ENCODE peak calls at places on chromosome 9, in eight cellular contexts. D is heart left ventricle, F is IMR-90, T is HCT116, X is body of pancreas, L is breast epithelium, A is H1, J is tibial nerve. V is an unnamed sample.

GRCh38 chr9:8256880-8257279 is 457.3 kb upstream of the DMAC1 start:
- DNase-seq in J (no peak), X (no peak), T (no peak), D (no peak), A (no peak), F (no peak), L (no peak), V (no peak)

GRCh38 chr9:106964329-106964728 is 101.4 kb downstream of the ZNF462 start:
- DNase-seq in T (no peak), A (no peak), X (no peak), L (no peak), F (no peak), D (no peak), J (no peak), V (no peak)

GRCh38 chr9:98658965-98659364 is 49.8 kb downstream of the GABBR2 start:
- DNase-seq in T (no peak), J (no peak), D (no peak), A (no peak), F (peak; percentile 87), L (no peak), X (no peak), V (no peak)

GRCh38 chr9:121612511-121612998 is 38.9 kb upstream of the DAB2IP start:
- DNase-seq in J (no peak), D (peak; percentile 46), F (no peak), L (no peak), A (no peak), X (no peak), T (no peak), V (no peak)

GRCh38 chr9:136339173-136339957 is 12.0 kb downstream of the GPSM1 start:
- DNase-seq in J (peak; percentile 53), F (peak; percentile 53), L (peak; percentile 73), X (peak; percentile 92), T (no peak), A (no peak), D (peak; percentile 74), V (peak; percentile 85)

GRCh38 chr9:79028101-79028500 is 543.7 kb upstream of the TLE4 start:
- DNase-seq in X (no peak), A (no peak), F (peak; percentile 73), J (no peak), L (no peak), T (no peak), D (no peak), V (no peak)

GRCh38 chr9:70409280-70409679 is 5.2 kb downstream of the KLF9 start:
- DNase-seq in J (no peak), F (no peak), D (no peak), T (no peak), L (no peak), X (no peak), A (no peak), V (no peak)

GRCh38 chr9:21994526-21994995 is at the start of gene CDKN2B-AS1:
- DNase-seq in T (peak; percentile 65), X (peak; percentile 50), L (no peak), A (no peak), J (no peak), D (peak; percentile 37), F (peak; percentile 76), V (peak; percentile 65)

GRCh38 chr9:89929721-89930480 is 325.1 kb downstream of the GADD45G start:
- DNase-seq in D (peak; percentile 49), J (peak; percentile 39), A (no peak), L (no peak), X (no peak), F (peak; percentile 24), T (no peak), V (no peak)

GRCh38 chr9:8799231-8800014 is 999.8 kb upstream of the DMAC1 start:
- DNase-seq in L (no peak), F (no peak), A (no peak), X (no peak), J (no peak), T (no peak), D (no peak), V (no peak)

GRCh38 chr9:69674741-69675438 is 2.7 kb upstream of the APBA1 start:
- DNase-seq in X (no peak), A (no peak), L (no peak), D (no peak), J (no peak), F (peak; percentile 94), T (no peak), V (no peak)

GRCh38 chr9:74570879-74571512 is 73.9 kb downstream of the RORB start:
- DNase-seq in F (peak; percentile 40), A (no peak), T (peak; percentile 16), X (peak; percentile 32), L (no peak), D (no peak), J (peak; percentile 10), V (no peak)

GRCh38 chr9:26947736-26948135 is 694 bp upstream of the PLAA start:
- DNase-seq in T (no peak), A (no peak), F (no peak), D (no peak), X (no peak), J (no peak), L (no peak), V (no peak)

GRCh38 chr9:26892251-26893029 is at the start of gene CAAP1:
- DNase-seq in A (peak; percentile 65), F (peak; percentile 92), X (peak; percentile 95), L (peak; percentile 90), J (peak; percentile 80), D (peak; percentile 97), T (peak; percentile 84), V (peak; percentile 97)

GRCh38 chr9:114583371-114583770 is 4.2 kb upstream of the ATP6V1G1 start:
- DNase-seq in J (no peak), X (no peak), D (no peak), T (no peak), A (peak; percentile 44), F (no peak), L (no peak), V (no peak)

GRCh38 chr9:8447618-8448017 is 648.0 kb upstream of the DMAC1 start:
- DNase-seq in T (no peak), J (no peak), X (no peak), F (no peak), D (no peak), L (no peak), A (no peak), V (no peak)

GRCh38 chr9:8679405-8679951 is 879.9 kb upstream of the DMAC1 start:
- DNase-seq in A (no peak), F (no peak), L (no peak), D (no peak), J (no peak), T (no peak), X (no peak), V (no peak)

GRCh38 chr9:22201256-22201655 is 192.2 kb upstream of the CDKN2B start:
- DNase-seq in L (no peak), X (no peak), A (no peak), F (no peak), D (no peak), J (no peak), T (no peak), V (no peak)

GRCh38 chr9:116096046-116096445 is 57.5 kb upstream of the PAPPA start:
- DNase-seq in L (no peak), T (no peak), J (no peak), A (no peak), X (no peak), F (peak; percentile 38), D (no peak), V (no peak)

GRCh38 chr9:94780516-94780950 is 54.0 kb downstream of the AOPEP start:
- DNase-seq in J (no peak), F (no peak), X (peak; percentile 73), T (no peak), D (peak; percentile 75), L (no peak), A (no peak), V (no peak)
- TF ChIP-seq POLR2A in J (no peak), F (no peak), X (no peak), T (no peak), D (peak; percentile 37), L (no peak), A (no peak), V (no peak)

DNA sequence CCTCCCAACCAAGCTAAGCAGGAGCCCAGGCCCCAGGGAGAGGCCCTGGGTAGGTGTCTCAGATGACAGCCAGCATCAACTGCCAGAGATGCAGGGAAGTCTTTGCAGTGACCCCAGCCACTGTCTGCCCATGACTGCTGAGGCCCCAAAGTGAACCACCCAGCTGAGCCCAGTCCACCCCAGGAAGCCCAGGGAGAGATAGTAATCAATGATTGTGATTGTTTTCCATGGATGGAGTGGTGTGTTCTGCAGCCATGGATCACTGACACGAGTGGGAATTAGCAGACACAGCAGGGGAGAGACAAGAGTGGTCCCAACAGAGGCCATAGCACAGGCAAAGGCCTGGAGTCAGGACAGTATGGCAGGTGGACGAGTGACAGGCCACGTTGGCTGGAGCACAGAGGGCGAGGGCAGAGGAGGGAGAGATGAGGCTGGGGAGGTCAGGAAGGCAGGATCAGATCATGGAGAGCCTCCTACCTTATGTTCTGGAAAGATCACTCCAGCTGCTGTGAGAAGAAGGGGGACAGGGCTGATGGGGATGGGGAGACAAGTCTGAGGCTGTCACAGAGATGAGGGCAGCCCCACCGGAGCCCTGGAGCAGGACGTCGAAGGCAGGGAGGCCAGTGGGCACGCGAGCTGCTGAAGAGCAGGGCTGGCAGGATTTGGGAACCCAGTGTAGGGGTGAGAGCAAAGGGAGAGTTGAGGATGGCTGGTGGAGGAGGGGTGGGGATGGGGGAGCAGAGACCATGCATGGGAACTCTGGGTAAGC is 14.5 kb downstream of the ABO start:
- DNase-seq in A (no peak), T (no peak), D (no peak), F (no peak), X (no peak), J (no peak), L (no peak), V (no peak)
- H3K27ac ChIP-seq in A (no peak overlapping the region), T (no peak overlapping the region), D (no peak overlapping the region), F (no peak overlapping the region), X (no peak overlapping the region), J (no peak overlapping the region), L (no peak overlapping the region), V (no peak overlapping the region)

GRCh38 chr9:124312290-124313265 is 54.8 kb downstream of the NEK6 start:
- DNase-seq in L (no peak), T (no peak), J (no peak), D (no peak), X (no peak), F (no peak), A (no peak), V (no peak)
- TF ChIP-seq CTCF in L (no peak), T (peak; percentile 20), J (no peak), D (no peak), X (no peak), F (peak; percentile 10), A (peak; percentile 67), V (no peak)

GRCh38 chr9:126999315-127000068 is 84.9 kb downstream of the RALGPS1 start:
- DNase-seq in L (no peak), A (no peak), J (no peak), D (no peak), X (no peak), T (no peak), F (no peak), V (no peak)
- TF ChIP-seq POLR2A in L (no peak), A (no peak), J (no peak), D (no peak), X (no peak), T (no peak), F (no peak), V (no peak)

GRCh38 chr9:131739192-131739961 is 499 bp downstream of the RAPGEF1 start:
- DNase-seq in X (peak; percentile 61), F (no peak), A (no peak), J (no peak), T (no peak), L (no peak), D (peak; percentile 65), V (no peak)
- H3K27ac ChIP-seq in X (peak overlapping the region; percentile 86), F (peak overlapping the region; percentile 65), A (no peak overlapping the region), J (peak overlapping the region; percentile 44), T (peak overlapping the region; percentile 75), L (peak overlapping the region; percentile 77), D (peak overlapping the region; percentile 89), V (peak overlapping the region; percentile 98)

V was measured in Peyer's patch.